ENCODE peak calls at places on chromosomes 5 and 9, in six cellular contexts. G, I, V, B, M and T are unnamed samples.

GRCh38 chr5:102014371-102014770 is 281.7 kb downstream of the SLCO4C1 start:
- DNase-seq in G (no peak), B (no peak), I (no peak), M (no peak), V (no peak), T (no peak)

GRCh38 chr5:109352024-109352423 is 57.8 kb downstream of the PJA2 start:
- DNase-seq in V (no peak), B (no peak), I (no peak), G (no peak), M (no peak), T (no peak)

GRCh38 chr9:103798620-103799019 is 295.5 kb upstream of the SMC2 start:
- DNase-seq in I (no peak), B (no peak), V (peak; percentile 37), M (no peak), G (no peak), T (no peak)

GRCh38 chr9:113056191-113057106 is at the start of gene ZFP37:
- DNase-seq in I (peak; percentile 87), G (peak; percentile 96), V (peak; percentile 1), B (peak; percentile 95), M (peak; percentile 48), T (peak; percentile 88)

GRCh38 chr5:125408582-125409069 is 662.2 kb upstream of the ZNF608 start:
- DNase-seq in I (no peak), G (no peak), M (no peak), V (no peak), B (no peak), T (no peak)

GRCh38 chr5:137752873-137753226 is 1.3 kb downstream of the HNRNPA0 start:
- DNase-seq in B (no peak), M (no peak), G (peak; percentile 72), V (no peak), I (peak; percentile 27), T (no peak)

GRCh38 chr5:126754609-126755008 is 22.3 kb upstream of the LMNB1 start:
- DNase-seq in V (no peak), M (no peak), G (no peak), I (no peak), B (no peak), T (no peak)

GRCh38 chr5:127343313-127343712 is 52.7 kb downstream of the MEGF10 start:
- DNase-seq in M (no peak), V (no peak), G (no peak), I (no peak), B (no peak), T (no peak)

GRCh38 chr9:87497604-87498045 is at the start of gene DAPK1:
- DNase-seq in V (no peak), I (peak; percentile 79), M (no peak), B (no peak), G (peak; percentile 87), T (no peak)

GRCh38 chr9:3760031-3760430 is 234.2 kb upstream of the RFX3 start:
- DNase-seq in I (no peak), M (no peak), B (no peak), G (peak; percentile 21), V (no peak), T (no peak)

GRCh38 chr5:135120951-135121350 is 86.9 kb upstream of the PITX1 start:
- DNase-seq in V (no peak), G (peak; percentile 60), M (no peak), I (no peak), B (no peak), T (no peak)

GRCh38 chr5:1832511-1833250 is 31.5 kb downstream of the NDUFS6 start:
- DNase-seq in B (peak; percentile 30), G (no peak), V (no peak), M (no peak), I (no peak), T (no peak)

GRCh38 chr5:7586499-7586898 is 190.6 kb downstream of the ADCY2 start:
- DNase-seq in G (no peak), B (no peak), V (no peak), M (no peak), I (no peak), T (no peak)

DNA sequence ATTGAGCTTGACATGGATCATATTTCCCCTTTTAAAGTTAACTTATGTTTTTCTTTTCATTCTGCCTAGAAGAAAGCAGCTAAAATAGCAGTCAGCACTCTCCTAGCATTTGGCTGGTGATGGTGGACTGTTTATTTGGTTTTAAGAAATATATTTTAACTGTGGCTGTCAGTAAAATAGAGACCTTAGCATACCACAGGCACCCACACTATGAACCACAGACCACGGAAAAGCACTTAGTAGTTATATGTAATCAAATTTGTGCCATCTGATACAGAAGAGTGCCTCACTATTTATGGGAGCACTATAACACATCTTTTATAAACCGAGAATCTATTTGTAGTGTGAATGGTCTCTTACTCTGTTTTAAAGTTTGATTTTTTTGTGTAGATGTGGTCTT is 1.7 kb upstream of the CFAP95 start:
- DNase-seq in V (no peak), M (no peak), G (no peak), I (no peak), B (no peak), T (no peak)
- H3K27ac ChIP-seq in V (no peak overlapping the region), M (no peak overlapping the region), G (no peak overlapping the region), I (no peak overlapping the region), B (no peak overlapping the region), T (no peak overlapping the region)

DNA sequence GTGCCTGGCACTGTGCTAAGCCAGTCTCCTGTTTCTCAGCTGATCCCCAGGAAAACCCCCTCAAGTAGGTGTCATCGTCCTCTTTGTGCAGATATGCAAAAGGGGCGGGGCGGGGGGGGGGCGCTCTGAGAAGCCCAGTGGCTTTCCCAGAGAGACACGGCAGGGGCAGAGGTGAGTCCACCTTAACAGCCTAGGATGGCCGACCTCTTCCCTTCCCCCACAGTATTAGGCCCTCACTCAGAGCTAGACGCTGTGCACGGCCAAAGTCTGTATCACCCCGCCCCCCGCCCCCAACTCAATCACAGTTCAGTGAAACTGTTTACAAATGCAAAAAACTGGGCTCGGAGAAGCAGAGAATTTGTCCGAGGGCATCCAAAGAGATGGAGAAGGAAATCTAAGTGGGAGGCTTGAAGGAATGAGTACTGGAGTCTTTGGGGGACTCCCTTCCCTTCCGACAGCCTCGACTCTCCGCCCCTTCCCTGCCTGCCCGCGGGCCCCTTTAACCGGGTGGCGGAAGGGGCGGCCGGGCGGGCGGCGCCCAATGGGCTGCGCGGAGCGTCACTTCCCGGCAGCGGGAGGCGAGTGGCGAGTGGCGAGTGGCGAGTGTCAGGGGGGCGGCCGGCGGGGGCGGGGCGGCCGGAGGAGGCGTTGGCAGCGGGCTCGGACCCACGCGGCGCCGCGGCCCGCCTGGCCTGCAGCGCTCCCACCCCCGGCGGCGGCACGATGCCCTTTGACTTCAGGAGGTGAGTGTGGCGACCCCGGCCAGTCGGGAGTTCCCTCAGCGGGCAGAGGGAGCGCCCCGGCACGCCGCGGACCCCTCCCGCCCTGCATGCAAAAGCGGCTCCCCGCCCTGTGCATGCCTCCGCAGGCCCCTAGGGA is at the start of gene ERGIC1:
- DNase-seq in G (peak; percentile 89), I (peak; percentile 90), M (no peak), V (no peak), B (peak; percentile 91), T (peak; percentile 66)
- TF ChIP-seq POLR2AphosphoS5 in G (peak; percentile 67), I (peak; percentile 44), M (peak; percentile 59), V (peak; percentile 71), B (no peak), T (peak; percentile 79)

DNA sequence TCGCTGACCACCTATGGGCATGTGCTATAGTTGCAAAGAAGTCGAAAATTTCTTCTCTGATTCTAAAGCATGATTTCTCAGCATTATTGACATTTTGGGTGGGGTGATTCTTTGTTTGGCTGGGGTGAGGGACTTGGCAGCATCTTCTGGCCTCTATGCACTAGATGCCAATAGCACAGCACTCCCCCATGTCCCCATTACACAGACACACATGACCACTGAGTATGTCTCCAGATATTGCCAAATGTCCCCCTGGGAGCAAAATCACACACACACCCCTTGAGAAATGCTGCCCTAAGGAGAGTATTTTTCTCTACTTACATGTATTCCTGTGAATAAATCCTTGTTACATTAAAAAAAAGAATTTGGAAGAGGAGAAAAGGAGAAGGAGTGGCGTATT is 89.1 kb downstream of the PDZD2 start:
- DNase-seq in B (no peak), G (no peak), M (no peak), V (no peak), I (no peak), T (no peak)
- H3K4me1 ChIP-seq in B (no peaks in the 10 kb centered on the region), G (peaks cover 25% of the 10 kb centered on the region), M (no peaks in the 10 kb centered on the region), V (no peaks in the 10 kb centered on the region), I (no peaks in the 10 kb centered on the region), T (no peaks in the 10 kb centered on the region)

GRCh38 chr5:122311400-122311887 is 593 bp upstream of the SNCAIP start:
- DNase-seq in I (no peak), B (peak; percentile 56), G (peak; percentile 73), M (no peak), V (no peak), T (no peak)
- H3K27ac ChIP-seq in I (peak overlapping the region; percentile 64), B (peak overlapping the region; percentile 66), G (no peak overlapping the region), M (no peak overlapping the region), V (no peak overlapping the region), T (peak overlapping the region; percentile 76)

GRCh38 chr9:110555971-110556370 is 23.6 kb downstream of the SVEP1 start:
- DNase-seq in B (peak; percentile 80), M (no peak), G (no peak), V (no peak), I (peak; percentile 28), T (peak; percentile 46)
- TF ChIP-seq POLR2AphosphoS5 in B (peak; percentile 80), M (no peak), G (no peak), V (no peak), I (peak; percentile 49), T (peak; percentile 56)

GRCh38 chr9:93459432-93459847 is 6.1 kb upstream of the FAM120AOS start:
- DNase-seq in G (no peak), V (no peak), I (no peak), M (no peak), B (no peak), T (no peak)
- H3K4me1 ChIP-seq in G (peaks cover 67% of the 10 kb centered on the region), V (peaks cover 15% of the 10 kb centered on the region), I (peaks cover 99% of the 10 kb centered on the region), M (peaks cover 13% of the 10 kb centered on the region), B (peaks cover 62% of the 10 kb centered on the region), T (peaks cover 12% of the 10 kb centered on the region)

DNA sequence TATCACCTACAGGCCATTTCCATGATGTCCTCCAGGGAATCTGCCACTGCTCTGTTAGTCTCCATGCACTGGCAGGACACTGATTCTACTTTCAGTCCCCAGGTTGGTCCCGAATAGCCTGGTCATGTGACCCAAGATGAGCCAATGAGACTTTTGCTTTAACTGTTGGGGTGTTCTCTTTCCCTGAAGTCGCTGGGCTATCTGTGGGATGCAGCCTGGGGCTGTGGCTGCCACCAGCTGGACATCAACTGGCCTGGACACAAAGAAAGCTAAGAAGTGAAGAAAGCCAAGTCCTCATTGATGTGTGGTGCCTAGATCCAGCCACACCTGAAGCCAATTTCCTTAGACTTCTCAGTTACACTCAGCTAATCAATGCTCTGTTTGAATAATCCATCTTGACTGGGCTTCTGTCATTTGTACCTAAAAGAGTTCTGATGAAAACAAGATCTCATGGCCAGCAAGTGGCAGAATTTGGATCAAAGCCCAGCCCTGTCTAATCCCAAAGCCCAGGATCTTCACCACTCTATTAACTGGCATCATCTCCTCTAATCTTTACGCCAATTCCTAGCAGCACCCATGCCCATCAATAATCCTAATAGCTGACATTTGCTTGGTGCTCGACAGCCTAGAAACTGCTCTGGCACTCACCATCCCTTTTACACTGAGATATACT is 37.1 kb downstream of the SH3PXD2B start:
- DNase-seq in G (no peak), M (no peak), V (no peak), I (no peak), B (peak; percentile 61), T (no peak)
- H3K27ac ChIP-seq in G (no peak overlapping the region), M (no peak overlapping the region), V (no peak overlapping the region), I (peak overlapping the region; percentile 94), B (peak overlapping the region; percentile 93), T (peak overlapping the region; percentile 95)

GRCh38 chr5:149271717-149272558 is at the start of gene AFAP1L1:
- DNase-seq in V (no peak), B (peak; percentile 85), M (no peak), G (peak; percentile 74), I (peak; percentile 29), T (no peak)
- TF ChIP-seq POLR2AphosphoS5 in V (no peak), B (no peak), M (peak; percentile 43), G (no peak), I (peak; percentile 22), T (no peak)